ENCODE peak calls at places on chromosomes 1 and 21, in ten cellular contexts. H is sigmoid colon, X is upper lobe of left lung, B is spleen, C is Peyer's patch, F is A549, O is lower leg skin, P is HCT116, W is ovary, G is HepG2. A is an unnamed sample.

GRCh38 chr1:86701731-86702130 is 2.6 kb upstream of the SH3GLB1 start:
- DNase-seq in B (no peak), F (no peak), O (peak; percentile 26), P (no peak), C (no peak), W (no peak), H (no peak), X (no peak), G (no peak), A (no peak)

GRCh38 chr1:59232209-59232608 is 64.7 kb upstream of the FGGY start:
- DNase-seq in B (no peak), P (no peak), H (no peak), O (no peak), X (no peak), C (no peak), G (peak; percentile 63), F (no peak), W (no peak), A (no peak)

GRCh38 chr1:53061859-53062714 is at the start of gene PODN:
- DNase-seq in F (no peak), B (peak; percentile 66), G (no peak), O (peak; percentile 37), C (peak; percentile 49), H (peak; percentile 86), W (peak; percentile 88), X (peak; percentile 89), P (no peak), A (no peak)

GRCh38 chr1:55203064-55203463 is 12.1 kb downstream of the USP24 start:
- DNase-seq in C (no peak), H (no peak), P (no peak), O (no peak), B (no peak), X (no peak), F (no peak), G (no peak), W (no peak), A (no peak)

GRCh38 chr1:118984990-118985608 is 3.0 kb downstream of the TBX15 start:
- DNase-seq in G (no peak), W (no peak), H (no peak), O (no peak), B (no peak), P (no peak), X (peak; percentile 48), F (no peak), C (no peak), A (no peak)

GRCh38 chr21:15062566-15062965 is 2.2 kb downstream of the NRIP1 start:
- DNase-seq in F (peak; percentile 35), C (no peak), W (no peak), H (no peak), P (no peak), B (no peak), X (no peak), G (no peak), O (no peak), A (no peak)

GRCh38 chr1:2194319-2194897 is at the start of gene FAAP20:
- DNase-seq in C (peak; percentile 94), H (peak; percentile 72), P (peak; percentile 26), G (peak; percentile 24), X (peak; percentile 94), B (no peak), W (no peak), F (peak; percentile 57), O (no peak), A (peak; percentile 56)

GRCh38 chr1:6984533-6984932 is 199.3 kb downstream of the CAMTA1 start:
- DNase-seq in B (no peak), G (no peak), O (no peak), X (no peak), H (no peak), F (no peak), C (no peak), P (no peak), W (no peak), A (no peak)

GRCh38 chr1:58881471-58881994 is 97.7 kb upstream of the JUN start:
- DNase-seq in F (peak; percentile 89), C (peak; percentile 91), B (no peak), W (no peak), P (peak; percentile 57), O (no peak), H (peak; percentile 80), G (peak; percentile 96), X (no peak), A (peak; percentile 54)

GRCh38 chr1:11558286-11558685 is 79.3 kb downstream of the DISP3 start:
- DNase-seq in G (no peak), W (no peak), X (no peak), P (no peak), B (peak; percentile 22), F (no peak), C (no peak), H (no peak), O (no peak), A (no peak)

GRCh38 chr1:202586018-202586821 is 124.0 kb downstream of the SYT2 start:
- DNase-seq in O (no peak), H (peak; percentile 80), F (no peak), G (peak; percentile 50), W (no peak), X (no peak), C (no peak), P (no peak), B (peak; percentile 79), A (no peak)

GRCh38 chr1:182087304-182087703 is 25.8 kb upstream of the ZNF648 start:
- DNase-seq in G (no peak), W (no peak), H (no peak), P (no peak), O (no peak), F (no peak), B (no peak), X (no peak), C (no peak), A (no peak)

GRCh38 chr1:111517464-111518225 is 14.2 kb upstream of the ADORA3 start:
- DNase-seq in B (no peak), H (no peak), C (no peak), G (no peak), X (no peak), W (no peak), O (no peak), F (no peak), P (no peak), A (no peak)

GRCh38 chr1:65979145-65979544 is 186.4 kb downstream of the PDE4B start:
- DNase-seq in B (no peak), O (no peak), G (no peak), X (no peak), W (no peak), F (peak; percentile 86), C (no peak), P (no peak), H (no peak), A (no peak)

GRCh38 chr21:46381521-46381920 is 57.6 kb downstream of the PCNT start:
- DNase-seq in P (no peak), H (no peak), W (no peak), B (no peak), F (no peak), X (no peak), C (no peak), O (no peak), G (no peak), A (no peak)

GRCh38 chr1:46153228-46153627 is 20.8 kb upstream of the PIK3R3 start:
- DNase-seq in H (no peak), B (no peak), F (no peak), C (no peak), P (no peak), W (no peak), X (no peak), O (no peak), G (no peak), A (no peak)

DNA sequence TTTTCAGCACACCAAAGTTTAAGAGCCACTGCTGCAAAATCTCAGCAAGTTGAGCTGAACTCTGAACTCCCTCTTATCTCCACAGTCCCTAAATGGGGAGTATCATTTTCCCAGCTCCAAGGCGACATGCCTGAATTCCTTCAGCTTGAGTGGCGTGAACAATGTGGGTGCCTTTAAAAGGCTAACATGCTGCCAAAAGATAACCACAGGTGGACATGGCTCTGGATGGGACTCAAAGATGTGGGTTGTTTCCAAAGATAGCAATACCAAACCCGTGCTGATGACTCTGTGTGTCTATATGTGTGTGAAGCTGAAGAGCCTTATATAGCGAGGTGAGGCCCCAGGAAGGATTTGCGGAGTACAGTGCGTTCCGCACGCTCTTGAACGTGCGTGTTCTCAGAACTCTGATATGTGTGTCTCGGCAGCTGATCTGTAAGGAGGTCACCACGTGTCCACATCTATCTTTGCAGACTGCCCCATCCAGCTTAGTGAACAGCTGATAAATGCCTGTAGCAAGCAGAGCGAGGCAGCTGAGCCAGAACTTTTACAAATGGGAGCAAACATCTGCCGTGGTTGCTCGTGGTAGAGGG is 189.2 kb downstream of the DYRK1A start:
- DNase-seq in X (no peak), W (no peak), H (no peak), F (no peak), G (no peak), P (no peak), O (no peak), B (no peak), C (no peak), A (no peak)
- TF ChIP-seq POLR2A in X (no peak), W (no peak), H (no peak), F (no peak), G (no peak), P (no peak), O (no peak), B (no peak), C (no peak), A (no peak)

GRCh38 chr1:26035959-26036755 is 9.8 kb downstream of the SLC30A2 start:
- DNase-seq in X (peak; percentile 96), C (peak; percentile 93), H (peak; percentile 86), B (peak; percentile 95), G (peak; percentile 47), O (peak; percentile 65), P (peak; percentile 26), W (peak; percentile 87), F (peak; percentile 55), A (peak; percentile 65)
- TF ChIP-seq POLR2A in X (no peak), C (no peak), H (no peak), B (no peak), G (no peak), O (no peak), P (no peak), W (no peak), F (no peak), A (no peak)

DNA sequence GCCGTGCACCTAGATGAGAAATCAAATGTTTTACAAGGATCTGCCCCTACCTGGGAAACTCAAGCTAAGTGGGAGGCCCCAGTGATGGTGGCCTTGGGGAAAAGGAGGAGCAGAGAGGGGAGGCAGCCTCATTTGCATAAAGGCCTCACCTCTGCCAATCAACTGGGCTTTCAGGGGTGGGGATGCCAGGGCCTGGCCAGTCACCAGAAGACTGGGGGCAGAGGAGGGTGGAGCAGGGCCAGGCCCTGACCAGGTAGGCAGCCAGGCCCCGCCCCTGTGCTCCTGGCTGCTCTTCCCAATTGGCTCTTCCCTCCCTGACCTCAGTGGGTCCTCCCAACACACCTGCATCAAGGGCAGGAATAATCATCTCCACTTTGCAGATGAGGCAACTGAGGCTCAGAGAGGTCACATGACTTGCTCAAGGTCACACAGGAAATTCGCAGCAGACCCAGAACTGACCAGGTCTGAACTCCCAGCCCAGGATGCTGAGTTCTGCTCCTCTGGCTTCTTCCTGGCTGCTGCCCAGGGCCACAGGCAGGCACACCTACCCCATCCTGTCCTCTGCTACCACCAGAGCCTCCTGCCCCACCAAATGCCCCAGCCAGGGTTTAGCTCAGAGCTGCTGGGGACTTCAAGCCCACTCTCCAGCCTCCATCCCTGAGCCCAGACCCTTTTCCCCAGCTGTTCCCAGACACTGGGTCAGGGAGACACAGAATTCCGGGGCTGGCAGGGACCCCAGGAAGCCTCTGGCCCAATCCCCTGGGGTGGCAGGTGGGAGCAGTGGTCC is 677.9 kb downstream of the MATN1 start:
- DNase-seq in W (no peak), X (no peak), G (no peak), C (no peak), F (no peak), P (no peak), H (no peak), O (no peak), B (peak; percentile 46), A (no peak)
- TF ChIP-seq POLR2A in W (no peak), X (no peak), G (no peak), C (no peak), F (no peak), P (no peak), H (no peak), O (no peak), B (no peak), A (no peak)

GRCh38 chr1:151281969-151282882 is at the start of gene ZNF687:
- DNase-seq in F (peak; percentile 100), O (peak; percentile 100), B (peak; percentile 100), P (peak; percentile 100), W (peak; percentile 100), X (peak; percentile 99), H (peak; percentile 100), C (peak; percentile 100), G (peak; percentile 100), A (peak; percentile 100)
- TF ChIP-seq POLR2A in F (peak; percentile 64), O (peak; percentile 41), B (peak; percentile 29), P (peak; percentile 32), W (peak; percentile 41), X (peak; percentile 82), H (peak; percentile 60), C (peak; percentile 73), G (peak; percentile 12), A (peak; percentile 89)

A was measured in H54.